ENCODE peak calls at places on chromosomes 1 and 21, in four cellular contexts. One of them, this sample, is unnamed.

GRCh38 chr1:1260843-1261560 is 12.7 kb downstream of the UBE2J2 start:
- DNase-seq in endodermal cell: no peak
- DNase-seq in adrenal gland: no peak
- DNase-seq in body of pancreas: no peak
- DNase-seq in this sample: no peak

GRCh38 chr1:181793826-181794225 is 267.7 kb downstream of the ZNF648 start:
- DNase-seq in endodermal cell: no peak
- DNase-seq in adrenal gland: no peak
- DNase-seq in body of pancreas: no peak
- DNase-seq in this sample: no peak

GRCh38 chr1:147243228-147243685 is 773 bp downstream of the CHD1L start:
- DNase-seq in endodermal cell: peak; percentile 76
- DNase-seq in adrenal gland: no peak
- DNase-seq in body of pancreas: peak; percentile 35
- DNase-seq in this sample: peak; percentile 29

GRCh38 chr1:244163131-244163530 is 112.0 kb downstream of the ZBTB18 start:
- DNase-seq in endodermal cell: no peak
- DNase-seq in adrenal gland: no peak
- DNase-seq in body of pancreas: no peak
- DNase-seq in this sample: no peak

GRCh38 chr1:208231929-208232360 is 12.2 kb downstream of the PLXNA2 start:
- DNase-seq in endodermal cell: peak; percentile 73
- DNase-seq in adrenal gland: no peak
- DNase-seq in body of pancreas: peak; percentile 47
- DNase-seq in this sample: no peak

GRCh38 chr21:15028186-15028585 is 36.6 kb downstream of the NRIP1 start:
- DNase-seq in endodermal cell: no peak
- DNase-seq in adrenal gland: no peak
- DNase-seq in body of pancreas: no peak
- DNase-seq in this sample: no peak

GRCh38 chr1:27455166-27455811 is 34.7 kb downstream of the WASF2 start:
- DNase-seq in endodermal cell: no peak
- DNase-seq in adrenal gland: no peak
- DNase-seq in body of pancreas: no peak
- DNase-seq in this sample: peak; percentile 32

GRCh38 chr1:48741380-48741779 is 35.3 kb downstream of the BEND5 start:
- DNase-seq in endodermal cell: no peak
- DNase-seq in adrenal gland: no peak
- DNase-seq in body of pancreas: no peak
- DNase-seq in this sample: no peak

GRCh38 chr1:206021796-206022365 is 1.8 kb downstream of the CTSE start:
- DNase-seq in endodermal cell: no peak
- DNase-seq in adrenal gland: no peak
- DNase-seq in body of pancreas: no peak
- DNase-seq in this sample: no peak

GRCh38 chr21:38323721-38324591 is 67.2 kb downstream of the KCNJ15 start:
- DNase-seq in endodermal cell: peak; percentile 58
- DNase-seq in adrenal gland: no peak
- DNase-seq in body of pancreas: no peak
- DNase-seq in this sample: no peak
- H3K4me3 ChIP-seq in endodermal cell: no peak overlapping the region
- H3K4me3 ChIP-seq in adrenal gland: no peak overlapping the region
- H3K4me3 ChIP-seq in body of pancreas: no peak overlapping the region
- H3K4me3 ChIP-seq in this sample: no peak overlapping the region

DNA sequence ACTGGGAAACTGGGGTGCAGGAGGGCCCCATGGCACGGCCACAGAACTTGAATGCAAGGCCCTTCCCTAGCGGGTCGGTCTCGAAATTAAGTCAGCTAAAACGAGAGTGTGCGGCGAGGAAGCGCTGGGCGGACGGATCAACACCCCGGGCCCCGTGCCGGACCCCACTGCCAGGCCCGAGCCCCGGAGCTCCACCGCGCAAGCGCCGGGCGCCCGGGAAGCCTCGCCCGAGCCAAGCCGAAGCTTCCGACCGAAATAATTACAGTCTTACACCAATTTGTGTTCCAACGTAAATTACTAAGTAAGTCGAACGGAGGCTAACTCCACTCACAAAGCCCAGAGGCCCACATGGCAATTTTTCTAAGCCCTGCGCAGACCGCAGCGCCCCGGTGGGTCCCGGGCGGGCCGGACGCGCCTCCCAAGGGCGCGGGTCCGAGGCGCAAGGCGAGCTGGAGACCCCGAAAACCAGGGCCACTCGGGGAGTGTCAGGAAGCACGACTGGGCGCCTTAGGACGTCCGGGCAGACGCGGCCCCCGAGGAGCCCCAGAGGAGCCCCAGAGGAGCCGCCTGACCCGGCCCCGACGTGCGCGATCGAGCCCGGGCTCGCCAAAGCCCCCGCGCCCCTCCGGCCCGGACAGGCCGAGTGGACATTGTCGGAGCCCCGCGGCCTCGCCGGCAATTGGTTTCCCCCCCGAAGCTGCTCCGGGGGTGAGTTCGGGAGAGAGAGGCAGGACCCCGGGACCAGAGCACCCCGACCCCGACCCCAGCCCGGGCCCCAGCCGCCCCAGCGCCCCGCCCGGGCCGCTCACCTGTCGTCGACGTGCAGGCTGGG is 585 bp downstream of the RIPK4 start:
- DNase-seq in endodermal cell: peak; percentile 74
- DNase-seq in adrenal gland: no peak
- DNase-seq in body of pancreas: peak; percentile 45
- DNase-seq in this sample: peak; percentile 49
- H3K4me3 ChIP-seq in endodermal cell: peak overlapping the region; percentile 84
- H3K4me3 ChIP-seq in adrenal gland: no peak overlapping the region
- H3K4me3 ChIP-seq in body of pancreas: peak overlapping the region; percentile 52
- H3K4me3 ChIP-seq in this sample: peak overlapping the region; percentile 92

GRCh38 chr1:45913925-45914501 is 110.6 kb downstream of the MAST2 start:
- DNase-seq in endodermal cell: peak; percentile 18
- DNase-seq in adrenal gland: no peak
- DNase-seq in body of pancreas: no peak
- DNase-seq in this sample: peak; percentile 37
- H3K4me3 ChIP-seq in endodermal cell: no peak overlapping the region
- H3K4me3 ChIP-seq in adrenal gland: no peak overlapping the region
- H3K4me3 ChIP-seq in body of pancreas: no peak overlapping the region
- H3K4me3 ChIP-seq in this sample: no peak overlapping the region

GRCh38 chr1:209704584-209704983 is at the start of gene HSD11B1:
- DNase-seq in endodermal cell: no peak
- DNase-seq in adrenal gland: peak; percentile 45
- DNase-seq in body of pancreas: peak; percentile 34
- DNase-seq in this sample: no peak
- H3K4me3 ChIP-seq in endodermal cell: no peak within 1 kb of the TSS
- H3K4me3 ChIP-seq in adrenal gland: no peak within 1 kb of the TSS
- H3K4me3 ChIP-seq in body of pancreas: no peak within 1 kb of the TSS
- H3K4me3 ChIP-seq in this sample: no peak within 1 kb of the TSS

GRCh38 chr1:154502066-154502741 is at the start of the genes SHE and TDRD10:
- DNase-seq in endodermal cell: peak; percentile 70
- DNase-seq in adrenal gland: peak; percentile 57
- DNase-seq in body of pancreas: no peak
- DNase-seq in this sample: no peak

GRCh38 chr1:154501423-154502065 is 475 bp upstream of the TDRD10 start:
- DNase-seq in endodermal cell: peak; percentile 77
- DNase-seq in adrenal gland: peak; percentile 61
- DNase-seq in body of pancreas: peak; percentile 37
- DNase-seq in this sample: no peak

GRCh38 chr1:154500533-154500932 is 1.5 kb upstream of the TDRD10 start:
- DNase-seq in endodermal cell: no peak
- DNase-seq in adrenal gland: no peak
- DNase-seq in body of pancreas: no peak
- DNase-seq in this sample: no peak

GRCh38 chr1:154502742-154503111 is 515 bp upstream of the SHE start:
- DNase-seq in endodermal cell: peak; percentile 68
- DNase-seq in adrenal gland: no peak
- DNase-seq in body of pancreas: no peak
- DNase-seq in this sample: no peak

DNA sequence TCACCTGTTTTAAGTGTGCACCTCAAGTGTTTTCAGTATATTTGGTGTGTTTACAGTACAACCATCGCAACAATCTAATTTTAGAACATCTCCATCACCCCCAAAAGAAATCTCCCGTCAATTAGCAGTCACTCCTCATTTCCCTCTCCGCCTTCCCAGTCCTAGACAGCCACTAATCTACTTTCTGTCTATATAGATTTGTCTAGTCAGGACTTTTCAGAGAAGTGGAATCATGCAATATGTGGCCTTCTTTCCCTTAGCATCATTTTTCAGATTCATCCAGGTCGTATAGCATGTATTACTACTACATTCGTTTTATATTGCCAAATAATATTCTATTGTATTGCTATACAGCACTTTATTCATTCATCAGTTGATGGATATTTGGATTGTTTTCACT is 1.7 kb upstream of the SHE start:
- DNase-seq in endodermal cell: no peak
- DNase-seq in adrenal gland: no peak
- DNase-seq in body of pancreas: no peak
- DNase-seq in this sample: no peak
- H3K4me3 ChIP-seq in endodermal cell: no peak overlapping the region
- H3K4me3 ChIP-seq in adrenal gland: no peak overlapping the region
- H3K4me3 ChIP-seq in body of pancreas: no peak overlapping the region
- H3K4me3 ChIP-seq in this sample: no peak overlapping the region

GRCh38 chr1:101995984-101996731 is 568 bp downstream of the OLFM3 start:
- DNase-seq in endodermal cell: peak; percentile 55
- DNase-seq in adrenal gland: no peak
- DNase-seq in body of pancreas: no peak
- DNase-seq in this sample: no peak
- H3K4me3 ChIP-seq in endodermal cell: peak overlapping the region; percentile 85
- H3K4me3 ChIP-seq in adrenal gland: no peak overlapping the region
- H3K4me3 ChIP-seq in body of pancreas: no peak overlapping the region
- H3K4me3 ChIP-seq in this sample: no peak overlapping the region

DNA sequence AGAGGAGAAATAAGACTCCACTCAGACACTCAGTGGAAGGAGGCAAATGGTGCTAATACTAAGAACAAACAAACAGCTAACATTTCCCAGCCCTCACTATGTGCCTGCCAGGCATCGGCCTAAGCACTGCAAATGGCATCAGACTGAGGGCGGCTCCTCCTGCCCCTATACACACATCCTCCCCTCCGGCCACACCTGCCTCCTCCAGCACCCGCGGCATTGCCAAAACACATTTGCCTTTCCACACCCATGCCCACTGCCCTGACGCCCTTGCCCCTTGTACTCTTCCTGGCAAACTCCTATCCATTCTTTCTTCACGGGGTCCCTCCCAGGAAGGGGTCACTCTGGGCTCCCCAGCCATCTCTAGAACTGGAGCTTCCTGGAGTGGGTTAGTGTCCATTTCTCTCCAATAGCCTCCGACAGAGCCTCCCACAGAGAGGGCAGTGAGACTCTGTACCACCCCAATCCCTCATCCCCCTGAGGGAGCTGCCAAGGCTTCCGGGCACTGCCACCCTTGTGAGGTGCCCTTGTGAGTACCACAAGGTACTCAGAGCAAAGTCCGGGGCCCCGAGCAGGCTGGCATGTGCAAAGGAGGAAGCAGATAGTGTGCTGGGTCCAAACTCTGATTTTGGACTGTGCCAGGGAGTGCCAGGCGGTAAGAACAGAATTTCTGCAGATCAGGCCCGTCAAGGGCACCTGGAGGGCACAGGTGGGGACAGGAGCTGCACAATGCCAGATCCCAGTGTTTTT is 959 bp downstream of the AKR7A3 start:
- DNase-seq in endodermal cell: no peak
- DNase-seq in adrenal gland: no peak
- DNase-seq in body of pancreas: peak; percentile 57
- DNase-seq in this sample: peak; percentile 96
- H3K4me3 ChIP-seq in endodermal cell: no peak overlapping the region
- H3K4me3 ChIP-seq in adrenal gland: no peak overlapping the region
- H3K4me3 ChIP-seq in body of pancreas: peak overlapping the region; percentile 38
- H3K4me3 ChIP-seq in this sample: peak overlapping the region; percentile 96

GRCh38 chr1:161019767-161020572 is 982 bp downstream of the F11R start:
- DNase-seq in endodermal cell: peak; percentile 67
- DNase-seq in adrenal gland: peak; percentile 26
- DNase-seq in body of pancreas: no peak
- DNase-seq in this sample: no peak

GRCh38 chr1:161021168-161021958 is 411 bp upstream of the F11R start:
- DNase-seq in endodermal cell: peak; percentile 100
- DNase-seq in adrenal gland: peak; percentile 87
- DNase-seq in body of pancreas: peak; percentile 99
- DNase-seq in this sample: peak; percentile 99

GRCh38 chr1:161018631-161018930 is 2.4 kb downstream of the F11R start:
- DNase-seq in endodermal cell: peak; percentile 51
- DNase-seq in adrenal gland: no peak
- DNase-seq in body of pancreas: no peak
- DNase-seq in this sample: no peak

GRCh38 chr1:161020573-161021167 is at the start of gene F11R:
- DNase-seq in endodermal cell: peak; percentile 89
- DNase-seq in adrenal gland: peak; percentile 60
- DNase-seq in body of pancreas: peak; percentile 66
- DNase-seq in this sample: peak; percentile 75

GRCh38 chr1:161021959-161022332 is 994 bp upstream of the F11R start:
- DNase-seq in endodermal cell: no peak
- DNase-seq in adrenal gland: no peak
- DNase-seq in body of pancreas: no peak
- DNase-seq in this sample: no peak
- H3K4me3 ChIP-seq in endodermal cell: peak overlapping the region; percentile 98
- H3K4me3 ChIP-seq in adrenal gland: no peak overlapping the region
- H3K4me3 ChIP-seq in body of pancreas: no peak overlapping the region
- H3K4me3 ChIP-seq in this sample: peak overlapping the region; percentile 63

GRCh38 chr1:21670059-21670881 is 1.1 kb upstream of the RAP1GAP start:
- DNase-seq in endodermal cell: peak; percentile 55
- DNase-seq in adrenal gland: peak; percentile 28
- DNase-seq in body of pancreas: no peak
- DNase-seq in this sample: no peak
- H3K4me3 ChIP-seq in endodermal cell: peak overlapping the region; percentile 77
- H3K4me3 ChIP-seq in adrenal gland: no peak overlapping the region
- H3K4me3 ChIP-seq in body of pancreas: no peak overlapping the region
- H3K4me3 ChIP-seq in this sample: peak overlapping the region; percentile 38

GRCh38 chr1:8879348-8880067 is 1.0 kb upstream of the ENO1 start:
- DNase-seq in endodermal cell: no peak
- DNase-seq in adrenal gland: no peak
- DNase-seq in body of pancreas: no peak
- DNase-seq in this sample: no peak

GRCh38 chr1:8883510-8883909 is 5.0 kb upstream of the ENO1 start:
- DNase-seq in endodermal cell: peak; percentile 86
- DNase-seq in adrenal gland: no peak
- DNase-seq in body of pancreas: no peak
- DNase-seq in this sample: no peak

GRCh38 chr1:8876099-8876496 is 2.4 kb downstream of the ENO1 start:
- DNase-seq in endodermal cell: no peak
- DNase-seq in adrenal gland: no peak
- DNase-seq in body of pancreas: no peak
- DNase-seq in this sample: no peak

GRCh38 chr1:8878448-8879347 is at the start of gene ENO1:
- DNase-seq in endodermal cell: peak; percentile 99
- DNase-seq in adrenal gland: peak; percentile 97
- DNase-seq in body of pancreas: peak; percentile 99
- DNase-seq in this sample: peak; percentile 97

DNA sequence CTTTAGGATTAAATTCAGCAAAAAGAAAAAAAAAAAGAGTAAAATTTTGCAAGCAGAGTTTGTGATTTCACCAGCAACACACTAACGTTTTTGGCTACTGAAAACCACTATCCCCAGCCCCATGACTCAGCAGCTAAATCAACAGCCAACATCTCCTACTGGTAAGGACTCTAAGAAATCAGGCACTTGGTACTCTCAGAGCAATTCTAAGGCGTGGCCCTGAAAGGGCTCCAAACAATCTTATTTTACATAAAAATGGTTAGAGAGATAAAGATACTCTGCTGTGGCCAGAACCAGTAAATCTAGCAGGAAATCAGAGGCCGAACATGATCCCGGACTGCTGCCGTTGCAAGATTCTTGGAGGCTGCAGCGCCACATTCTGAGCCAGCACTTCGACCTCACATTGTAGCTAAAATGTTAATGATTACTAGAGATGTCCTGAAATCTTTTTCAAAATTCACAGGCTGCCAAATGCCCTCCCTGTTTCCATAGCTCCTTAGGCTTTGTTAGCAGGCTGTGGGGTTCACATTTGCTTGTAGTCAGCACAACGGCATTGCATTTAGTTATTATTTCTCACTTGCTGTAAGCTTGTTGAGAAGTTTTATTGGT is 1.7 kb upstream of the ENO1 start:
- DNase-seq in endodermal cell: peak; percentile 72
- DNase-seq in adrenal gland: peak; percentile 73
- DNase-seq in body of pancreas: peak; percentile 62
- DNase-seq in this sample: peak; percentile 80
- H3K4me3 ChIP-seq in endodermal cell: peak overlapping the region; percentile 95
- H3K4me3 ChIP-seq in adrenal gland: no peak overlapping the region
- H3K4me3 ChIP-seq in body of pancreas: no peak overlapping the region
- H3K4me3 ChIP-seq in this sample: no peak overlapping the region

This sample was measured in small intestine.